ENCODE peak calls at places on chromosome 20, in ten cellular contexts. S is tibial artery; T is SJSA1; F is CD8-positive, alpha-beta memory T cell; I is heart right ventricle; C is left ventricle myocardium inferior; N is aorta; Q is adrenal gland; X is body of pancreas; Y is GM23248. K is an unnamed sample.

GRCh38 chr20:62734336-62734735 is 25.7 kb downstream of the NTSR1 start:
- DNase-seq in S (no peak), T (no peak), F (no peak), I (no peak), C (peak; percentile 2), N (peak; percentile 58), Q (no peak), X (no peak), Y (no peak), K (no peak)

GRCh38 chr20:5899444-5899843 is 50.9 kb downstream of the TRMT6 start:
- DNase-seq in S (no peak), T (no peak), F (no peak), I (no peak), C (no peak), N (no peak), Q (no peak), X (no peak), Y (no peak), K (no peak)

GRCh38 chr20:24987873-24988835 is 4.4 kb downstream of the APMAP start:
- DNase-seq in S (no peak), T (peak; percentile 31), F (no peak), I (no peak), C (no peak), N (no peak), Q (no peak), X (no peak), Y (no peak), K (no peak)

GRCh38 chr20:3735768-3736167 is 3.3 kb downstream of the HSPA12B start:
- DNase-seq in S (no peak), T (no peak), F (no peak), I (no peak), C (no peak), N (no peak), Q (no peak), X (no peak), Y (no peak), K (no peak)

GRCh38 chr20:38932457-38933120 is 6.4 kb downstream of the FAM83D start:
- DNase-seq in S (no peak), T (no peak), F (no peak), I (no peak), C (no peak), N (no peak), Q (no peak), X (no peak), Y (peak; percentile 32), K (no peak)

GRCh38 chr20:62063981-62064787 is 1.5 kb downstream of the TAF4 start:
- DNase-seq in S (no peak), T (no peak), F (no peak), I (peak; percentile 56), C (peak; percentile 58), N (no peak), Q (peak; percentile 82), X (peak; percentile 67), Y (peak; percentile 28), K (no peak)

GRCh38 chr20:21322921-21323321 is 19.8 kb downstream of the XRN2 start:
- DNase-seq in S (no peak), T (no peak), F (no peak), I (no peak), C (no peak), N (no peak), Q (no peak), X (no peak), Y (peak; percentile 15), K (no peak)

GRCh38 chr20:46130534-46130933 is 12.4 kb downstream of the CD40 start:
- DNase-seq in S (no peak), T (no peak), F (no peak), I (no peak), C (no peak), N (peak; percentile 50), Q (no peak), X (no peak), Y (no peak), K (no peak)

GRCh38 chr20:63414720-63415417 is 53.7 kb upstream of the CHRNA4 start:
- DNase-seq in S (no peak), T (no peak), F (no peak), I (no peak), C (no peak), N (no peak), Q (no peak), X (no peak), Y (no peak), K (no peak)

GRCh38 chr20:24432057-24432456 is 37.4 kb upstream of the SYNDIG1 start:
- DNase-seq in S (no peak), T (no peak), F (no peak), I (no peak), C (no peak), N (no peak), Q (no peak), X (peak; percentile 48), Y (no peak), K (no peak)

GRCh38 chr20:22052025-22052527 is 346.6 kb downstream of the PAX1 start:
- DNase-seq in S (no peak), T (no peak), F (no peak), I (no peak), C (no peak), N (no peak), Q (no peak), X (no peak), Y (peak; percentile 17), K (no peak)

GRCh38 chr20:59937150-59937549 is 3.0 kb downstream of the PPP1R3D start:
- DNase-seq in S (no peak), T (no peak), F (no peak), I (no peak), C (no peak), N (no peak), Q (no peak), X (no peak), Y (peak; percentile 44), K (no peak)

GRCh38 chr20:9945406-9945805 is 89.4 kb upstream of the ANKEF1 start:
- DNase-seq in S (no peak), T (no peak), F (no peak), I (no peak), C (no peak), N (no peak), Q (no peak), X (no peak), Y (peak; percentile 32), K (no peak)

GRCh38 chr20:51335329-51335841 is 207.1 kb downstream of the NFATC2 start:
- DNase-seq in S (no peak), T (peak; percentile 91), F (no peak), I (no peak), C (no peak), N (no peak), Q (no peak), X (no peak), Y (peak; percentile 96), K (no peak)

GRCh38 chr20:24160563-24161355 is 172.2 kb upstream of the GGTLC1 start:
- DNase-seq in S (peak; percentile 60), T (peak; percentile 56), F (no peak), I (peak; percentile 38), C (peak; percentile 22), N (peak; percentile 83), Q (peak; percentile 41), X (peak; percentile 56), Y (peak; percentile 82), K (peak; percentile 16)

DNA sequence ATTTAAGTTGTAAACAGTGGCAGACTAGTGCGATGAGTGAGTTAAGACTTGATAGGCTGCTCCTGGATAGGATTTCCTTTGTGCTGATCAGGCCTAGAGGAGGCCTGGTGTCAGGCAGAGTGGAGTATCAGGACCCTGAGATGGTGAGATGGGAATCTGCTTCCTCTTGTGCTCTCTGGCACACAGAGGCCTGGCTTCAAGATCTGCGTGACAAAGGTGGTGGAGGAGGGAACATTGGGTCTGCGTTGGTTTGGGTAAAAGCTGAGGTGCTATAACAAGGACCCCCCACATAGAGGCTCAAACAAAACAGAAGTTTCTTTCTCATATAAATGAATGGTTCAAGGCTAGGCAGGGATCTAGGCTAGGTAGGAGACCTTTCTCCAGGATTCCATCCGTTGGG is 20.3 kb downstream of the SCAND1 start:
- DNase-seq in S (no peak), T (no peak), F (no peak), I (no peak), C (no peak), N (no peak), Q (no peak), X (no peak), Y (no peak), K (no peak)
- H3K4me3 ChIP-seq in S (no peak overlapping the region), T (no peak overlapping the region), F (no peak overlapping the region), I (no peak overlapping the region), C (no peak overlapping the region), N (no peak overlapping the region), Q (no peak overlapping the region), X (no peak overlapping the region), Y (no peak overlapping the region), K (no peak overlapping the region)

DNA sequence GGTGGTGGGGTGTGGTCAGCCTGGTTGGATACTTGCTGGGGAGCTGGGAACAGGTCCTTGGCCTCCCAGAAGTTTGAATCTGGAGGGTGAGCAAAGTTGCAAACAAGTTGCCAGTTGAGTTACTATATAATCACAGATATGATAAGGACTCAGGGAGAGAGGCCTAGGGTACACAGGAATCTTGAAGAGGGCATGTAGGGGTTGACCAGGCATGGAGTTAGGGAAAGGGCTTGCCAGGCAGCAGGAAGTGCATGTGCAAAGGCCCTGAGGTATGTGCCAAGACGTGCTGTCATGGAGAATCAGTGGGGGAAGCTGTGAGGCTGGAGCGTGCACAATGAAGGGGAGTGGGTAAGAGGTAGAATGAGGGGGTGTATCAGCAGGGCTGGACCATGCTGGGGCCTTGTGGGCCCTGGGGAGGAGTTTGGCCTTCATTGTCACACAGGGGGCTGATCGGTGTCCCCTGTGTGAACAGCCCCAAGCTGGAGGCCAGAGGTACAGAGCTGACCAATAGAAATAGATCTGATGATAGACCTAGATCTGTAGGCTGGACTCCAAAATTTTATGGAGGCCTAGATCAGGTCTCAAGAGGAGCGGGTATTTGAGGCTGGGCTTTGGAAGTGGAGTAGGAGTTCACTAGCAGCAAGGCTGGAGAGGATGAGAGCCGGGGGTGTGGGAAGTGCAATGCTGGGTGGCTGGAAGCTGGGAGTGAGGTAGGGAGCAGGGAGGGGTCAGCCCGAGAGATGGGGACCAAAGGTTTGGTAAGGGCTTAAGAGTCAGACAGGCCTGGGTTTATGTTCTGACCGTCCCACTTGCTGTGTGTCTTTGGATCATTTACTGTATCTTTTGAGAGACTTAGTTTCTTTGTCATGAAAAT is 2.9 kb downstream of the SRC start:
- DNase-seq in S (no peak), T (no peak), F (no peak), I (no peak), C (no peak), N (no peak), Q (no peak), X (no peak), Y (no peak), K (no peak)
- H3K27me3 ChIP-seq in S (no peaks in the 10 kb centered on the region), T (no peaks in the 10 kb centered on the region), F (no peaks in the 10 kb centered on the region), I (no peaks in the 10 kb centered on the region), C (peaks cover 10% of the 10 kb centered on the region), N (no peaks in the 10 kb centered on the region), Q (no peaks in the 10 kb centered on the region), X (no peaks in the 10 kb centered on the region), Y (no peaks in the 10 kb centered on the region), K (no peaks in the 10 kb centered on the region)

GRCh38 chr20:31523361-31524283 is 9.4 kb downstream of the HM13 start:
- DNase-seq in S (peak; percentile 64), T (no peak), F (no peak), I (no peak), C (no peak), N (no peak), Q (peak; percentile 43), X (no peak), Y (peak; percentile 38), K (no peak)
- H3K4me3 ChIP-seq in S (no peak overlapping the region), T (no peak overlapping the region), F (no peak overlapping the region), I (no peak overlapping the region), C (no peak overlapping the region), N (no peak overlapping the region), Q (no peak overlapping the region), X (no peak overlapping the region), Y (no peak overlapping the region), K (no peak overlapping the region)

DNA sequence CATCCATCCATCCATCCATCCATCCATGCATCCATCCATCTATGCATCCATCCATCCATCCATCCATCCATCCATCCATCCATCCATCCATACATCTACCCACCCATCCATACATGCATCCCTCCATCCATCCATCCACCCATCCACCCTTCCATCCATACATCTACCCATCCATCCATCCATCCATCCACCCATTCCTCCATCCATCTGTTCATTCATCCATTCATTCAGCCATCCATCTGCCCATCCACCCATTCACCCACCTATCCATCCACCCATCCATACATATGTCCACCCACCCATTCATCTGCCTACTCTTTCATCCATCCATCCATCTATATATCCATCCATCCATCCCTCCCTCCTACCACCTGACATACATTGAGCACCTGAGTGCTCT is 70.7 kb upstream of the NNAT start:
- DNase-seq in S (no peak), T (no peak), F (no peak), I (no peak), C (no peak), N (no peak), Q (no peak), X (no peak), Y (no peak), K (no peak)
- H3K27me3 ChIP-seq in S (no peaks in the 10 kb centered on the region), T (peaks cover 2% of the 10 kb centered on the region), F (no peaks in the 10 kb centered on the region), I (no peaks in the 10 kb centered on the region), C (peaks cover 4% of the 10 kb centered on the region), N (no peaks in the 10 kb centered on the region), Q (no peaks in the 10 kb centered on the region), X (no peaks in the 10 kb centered on the region), Y (no peaks in the 10 kb centered on the region), K (peaks cover 5% of the 10 kb centered on the region)